ENCODE peak calls at places on chromosome 1, in four cellular contexts. One of them, this sample, is unnamed.

GRCh38 chr1:14698206-14698605 is 99.7 kb downstream of the KAZN start:
- DNase-seq in GM04503: no peak
- DNase-seq in tibial nerve: no peak
- DNase-seq in NCI-H345: no peak
- DNase-seq in this sample: no peak

GRCh38 chr1:199723557-199723956 is 304.0 kb upstream of the NR5A2 start:
- DNase-seq in tibial nerve: no peak
- DNase-seq in GM04503: no peak
- DNase-seq in NCI-H345: no peak
- DNase-seq in this sample: no peak

GRCh38 chr1:116765962-116766361 is 11.7 kb downstream of the CD2 start:
- DNase-seq in tibial nerve: no peak
- DNase-seq in NCI-H345: no peak
- DNase-seq in GM04503: no peak
- DNase-seq in this sample: no peak

GRCh38 chr1:43980255-43981134 is 1.5 kb downstream of the B4GALT2 start:
- DNase-seq in GM04503: no peak
- DNase-seq in NCI-H345: no peak
- DNase-seq in tibial nerve: no peak
- DNase-seq in this sample: no peak

GRCh38 chr1:206560021-206560716 is 52.1 kb downstream of the EIF2D start:
- DNase-seq in GM04503: no peak
- DNase-seq in NCI-H345: no peak
- DNase-seq in tibial nerve: no peak
- DNase-seq in this sample: no peak

GRCh38 chr1:80961464-80962190 is 839.1 kb upstream of the ADGRL2 start:
- DNase-seq in tibial nerve: no peak
- DNase-seq in NCI-H345: no peak
- DNase-seq in GM04503: no peak
- DNase-seq in this sample: no peak

GRCh38 chr1:10779201-10779600 is 17.2 kb downstream of the CASZ1 start:
- DNase-seq in NCI-H345: peak
- DNase-seq in GM04503: no peak
- DNase-seq in tibial nerve: no peak
- DNase-seq in this sample: peak

GRCh38 chr1:158527190-158527815 is 26.9 kb downstream of the OR6Y1 start:
- DNase-seq in tibial nerve: no peak
- DNase-seq in GM04503: no peak
- DNase-seq in NCI-H345: peak
- DNase-seq in this sample: no peak

GRCh38 chr1:154749078-154749760 is 120.9 kb downstream of the KCNN3 start:
- DNase-seq in NCI-H345: no peak
- DNase-seq in tibial nerve: no peak
- DNase-seq in GM04503: peak
- DNase-seq in this sample: no peak

GRCh38 chr1:236161230-236161629 is 18.9 kb downstream of the GPR137B start:
- DNase-seq in GM04503: no peak
- DNase-seq in NCI-H345: no peak
- DNase-seq in tibial nerve: no peak
- DNase-seq in this sample: no peak

GRCh38 chr1:245800901-245801605 is 646.3 kb downstream of the KIF26B start:
- DNase-seq in tibial nerve: no peak
- DNase-seq in GM04503: no peak
- DNase-seq in NCI-H345: no peak
- DNase-seq in this sample: no peak

GRCh38 chr1:156480411-156481192 is 20.0 kb downstream of the MEF2D start:
- DNase-seq in tibial nerve: no peak
- DNase-seq in GM04503: no peak
- DNase-seq in NCI-H345: peak
- DNase-seq in this sample: no peak

GRCh38 chr1:95067069-95067468 is 5.7 kb downstream of the ALG14 start:
- DNase-seq in tibial nerve: no peak
- DNase-seq in GM04503: no peak
- DNase-seq in NCI-H345: peak
- DNase-seq in this sample: no peak

GRCh38 chr1:4495809-4496208 is 158.6 kb upstream of the AJAP1 start:
- DNase-seq in GM04503: no peak
- DNase-seq in tibial nerve: no peak
- DNase-seq in NCI-H345: no peak
- DNase-seq in this sample: no peak

GRCh38 chr1:217562229-217562878 is 68.5 kb downstream of the GPATCH2 start:
- DNase-seq in tibial nerve: no peak
- DNase-seq in NCI-H345: no peak
- DNase-seq in GM04503: peak
- DNase-seq in this sample: no peak

GRCh38 chr1:235426143-235426542 is 58.9 kb downstream of the TBCE start:
- DNase-seq in tibial nerve: no peak
- DNase-seq in NCI-H345: no peak
- DNase-seq in GM04503: no peak
- DNase-seq in this sample: no peak

GRCh38 chr1:207335695-207336363 is 14.4 kb downstream of the CD55 start:
- DNase-seq in NCI-H345: no peak
- DNase-seq in GM04503: no peak
- DNase-seq in tibial nerve: peak
- DNase-seq in this sample: no peak

GRCh38 chr1:87642581-87643129 is 314.0 kb downstream of the LMO4 start:
- DNase-seq in NCI-H345: no peak
- DNase-seq in tibial nerve: no peak
- DNase-seq in GM04503: no peak
- DNase-seq in this sample: no peak

GRCh38 chr1:221411283-221411682 is 330.6 kb downstream of the DUSP10 start:
- DNase-seq in GM04503: no peak
- DNase-seq in NCI-H345: no peak
- DNase-seq in tibial nerve: no peak
- DNase-seq in this sample: no peak

GRCh38 chr1:161915051-161915503 is 108.6 kb downstream of the OLFML2B start:
- DNase-seq in tibial nerve: no peak
- DNase-seq in GM04503: no peak
- DNase-seq in NCI-H345: no peak
- DNase-seq in this sample: no peak

GRCh38 chr1:86687595-86687994 is 16.8 kb upstream of the SH3GLB1 start:
- DNase-seq in NCI-H345: peak
- DNase-seq in tibial nerve: no peak
- DNase-seq in GM04503: no peak
- DNase-seq in this sample: no peak

GRCh38 chr1:192951961-192952460 is 107.1 kb downstream of the UCHL5 start:
- DNase-seq in NCI-H345: no peak
- DNase-seq in GM04503: peak
- DNase-seq in tibial nerve: no peak
- DNase-seq in this sample: no peak

GRCh38 chr1:228363686-228364067 is 43.0 kb downstream of the TRIM11 start:
- DNase-seq in NCI-H345: no peak
- DNase-seq in tibial nerve: no peak
- DNase-seq in GM04503: no peak
- DNase-seq in this sample: no peak

GRCh38 chr1:68173283-68174172 is 58.8 kb downstream of the WLS start:
- DNase-seq in NCI-H345: peak
- DNase-seq in GM04503: no peak
- DNase-seq in tibial nerve: no peak
- DNase-seq in this sample: no peak

GRCh38 chr1:114167226-114167625 is 13.6 kb upstream of the SYT6 start:
- DNase-seq in tibial nerve: no peak
- DNase-seq in GM04503: no peak
- DNase-seq in NCI-H345: no peak
- DNase-seq in this sample: no peak

GRCh38 chr1:218336353-218336752 is 8.8 kb upstream of the TGFB2 start:
- DNase-seq in NCI-H345: peak
- DNase-seq in GM04503: no peak
- DNase-seq in tibial nerve: no peak
- DNase-seq in this sample: no peak

GRCh38 chr1:14616997-14617396 is 18.5 kb downstream of the KAZN start:
- DNase-seq in GM04503: no peak
- DNase-seq in NCI-H345: no peak
- DNase-seq in tibial nerve: no peak
- DNase-seq in this sample: no peak

GRCh38 chr1:28494737-28495136 is 11.1 kb upstream of the RCC1 start:
- DNase-seq in GM04503: no peak
- DNase-seq in tibial nerve: no peak
- DNase-seq in NCI-H345: no peak
- DNase-seq in this sample: no peak

GRCh38 chr1:201624741-201625646 is 86.1 kb downstream of the NAV1 start:
- DNase-seq in GM04503: peak
- DNase-seq in tibial nerve: peak
- DNase-seq in NCI-H345: no peak
- DNase-seq in this sample: no peak

GRCh38 chr1:161307230-161307768 is 2.5 kb downstream of the MPZ start:
- DNase-seq in GM04503: no peak
- DNase-seq in tibial nerve: no peak
- DNase-seq in NCI-H345: no peak
- DNase-seq in this sample: no peak

GRCh38 chr1:160879056-160879455 is 5.9 kb downstream of the ITLN1 start:
- DNase-seq in tibial nerve: no peak
- DNase-seq in GM04503: no peak
- DNase-seq in NCI-H345: no peak
- DNase-seq in this sample: no peak

GRCh38 chr1:61570191-61570590 is 154.8 kb downstream of the TM2D1 start:
- DNase-seq in NCI-H345: no peak
- DNase-seq in tibial nerve: no peak
- DNase-seq in GM04503: no peak
- DNase-seq in this sample: no peak

GRCh38 chr1:161198206-161198876 is 513 bp downstream of the ADAMTS4 start:
- DNase-seq in tibial nerve: no peak
- DNase-seq in GM04503: no peak
- DNase-seq in NCI-H345: peak
- DNase-seq in this sample: peak

GRCh38 chr1:217506878-217507277 is 124.0 kb downstream of the GPATCH2 start:
- DNase-seq in NCI-H345: no peak
- DNase-seq in GM04503: no peak
- DNase-seq in tibial nerve: no peak
- DNase-seq in this sample: no peak